ENCODE peak calls at places on chromosomes 6 and 20, in four cellular contexts. E is ecto neural progenitor cell, X is Calu3, Z is NCI-H774. B is an unnamed sample.

GRCh38 chr20:50251992-50252491 is 61.4 kb downstream of the CEBPB start:
- DNase-seq in E (no peak), Z (no peak), X (no peak), B (no peak)

GRCh38 chr6:69861986-69862385 is 4.4 kb upstream of the COL19A1 start:
- DNase-seq in Z (no peak), X (no peak), E (no peak), B (no peak)

GRCh38 chr6:50030777-50031562 is 9.2 kb upstream of the DEFB110 start:
- DNase-seq in Z (no peak), X (no peak), E (peak), B (no peak)

GRCh38 chr6:104789770-104790190 is 69.9 kb downstream of the HACE1 start:
- DNase-seq in X (no peak), Z (no peak), E (no peak), B (no peak)

GRCh38 chr20:3203315-3204123 is 963 bp downstream of the DDRGK1 start:
- DNase-seq in Z (peak), X (peak), E (no peak), B (peak)

GRCh38 chr20:63773571-63774347 is 34.2 kb downstream of the SLC2A4RG start:
- DNase-seq in E (no peak), X (no peak), Z (no peak), B (no peak)

GRCh38 chr6:69408886-69409285 is 387.9 kb downstream of the LMBRD1 start:
- DNase-seq in X (no peak), E (no peak), Z (no peak), B (no peak)

GRCh38 chr20:36018208-36018988 is 50.0 kb downstream of the CNBD2 start:
- DNase-seq in X (peak), Z (no peak), E (no peak), B (no peak)

GRCh38 chr20:61899971-61900370 is 165.7 kb downstream of the TAF4 start:
- DNase-seq in Z (no peak), E (no peak), X (no peak), B (no peak)

GRCh38 chr6:115932481-115932880 is 128.2 kb downstream of the FRK start:
- DNase-seq in Z (no peak), X (no peak), E (no peak), B (no peak)

GRCh38 chr6:109944448-109944847 is 33.7 kb upstream of the GPR6 start:
- DNase-seq in X (peak), E (no peak), Z (no peak), B (no peak)

GRCh38 chr20:63941282-63942060 is 14.7 kb downstream of the UCKL1 start:
- DNase-seq in X (no peak), E (peak), Z (no peak), B (peak)

GRCh38 chr6:98828991-98829411 is 5.4 kb upstream of the POU3F2 start:
- DNase-seq in X (no peak), E (peak), Z (peak), B (no peak)

GRCh38 chr20:62702886-62703852 is 5.5 kb upstream of the NTSR1 start:
- DNase-seq in E (no peak), X (peak), Z (no peak), B (no peak)

GRCh38 chr6:124073021-124073420 is 269.4 kb downstream of the NKAIN2 start:
- DNase-seq in Z (no peak), X (no peak), E (no peak), B (no peak)

GRCh38 chr6:26502169-26502568 is 2.1 kb downstream of the BTN1A1 start:
- DNase-seq in X (no peak), E (no peak), Z (no peak), B (no peak)

GRCh38 chr6:14309516-14309915 is 191.9 kb downstream of the CD83 start:
- DNase-seq in Z (peak), X (no peak), E (no peak), B (no peak)

GRCh38 chr20:64151634-64152530 is 12.4 kb upstream of the MYT1 start:
- DNase-seq in Z (no peak), E (no peak), X (peak), B (no peak)

GRCh38 chr20:6265204-6265904 is 142.5 kb upstream of the FERMT1 start:
- DNase-seq in X (peak), E (no peak), Z (peak), B (peak)

GRCh38 chr6:2542858-2543218 is 207.9 kb downstream of the MYLK4 start:
- DNase-seq in X (peak), Z (no peak), E (no peak), B (peak)

GRCh38 chr20:10242166-10242565 is 23.5 kb downstream of the SNAP25 start:
- DNase-seq in E (no peak), Z (no peak), X (no peak), B (no peak)

GRCh38 chr20:46483879-46484278 is 29.5 kb downstream of the ZNF334 start:
- DNase-seq in X (no peak), Z (no peak), E (no peak), B (no peak)

GRCh38 chr6:170209354-170210025 is 81.4 kb downstream of the DLL1 start:
- DNase-seq in Z (no peak), E (peak), X (no peak), B (no peak)

GRCh38 chr20:46621492-46621891 is 29.8 kb downstream of the SLC13A3 start:
- DNase-seq in E (no peak), Z (no peak), X (no peak), B (no peak)

GRCh38 chr6:156887623-156888269 is 110.6 kb downstream of the ARID1B start:
- DNase-seq in Z (no peak), X (no peak), E (no peak), B (no peak)

GRCh38 chr6:152068622-152069261 is 261.3 kb downstream of the ESR1 start:
- DNase-seq in Z (peak), X (peak), E (no peak), B (peak)

GRCh38 chr6:49541210-49541724 is 9.2 kb upstream of the C6orf141 start:
- DNase-seq in X (no peak), E (no peak), Z (peak), B (no peak)

GRCh38 chr20:57270204-57270937 is 3.9 kb upstream of the BMP7 start:
- DNase-seq in X (no peak), Z (no peak), E (no peak), B (no peak)

GRCh38 chr20:33278700-33279099 is 4.3 kb upstream of the BPIFB1 start:
- DNase-seq in Z (no peak), X (no peak), E (no peak), B (no peak)

GRCh38 chr6:99026135-99026534 is 78.4 kb upstream of the FBXL4 start:
- DNase-seq in Z (no peak), E (no peak), X (no peak), B (no peak)

GRCh38 chr20:47801759-47802158 is 16.5 kb upstream of the SULF2 start:
- DNase-seq in Z (no peak), E (no peak), X (no peak), B (no peak)

GRCh38 chr6:160767019-160767646 is 65.1 kb downstream of the PLG start:
- DNase-seq in Z (no peak), E (peak), X (peak), B (peak)

GRCh38 chr20:25288291-25289181 is 40.7 kb downstream of the PYGB start:
- DNase-seq in E (no peak), X (no peak), Z (no peak), B (no peak)

GRCh38 chr6:83371428-83371827 is 59.4 kb downstream of the ME1 start:
- DNase-seq in X (no peak), E (no peak), Z (no peak), B (no peak)

GRCh38 chr20:35833271-35833670 is 61.5 kb downstream of the PHF20 start:
- DNase-seq in E (no peak), X (no peak), Z (no peak), B (no peak)